ENCODE peak calls at places on chromosomes 1 and 21, in nine cellular contexts. U is T-helper 9 cell; D is heart right ventricle; L is upper lobe of left lung; X is sciatic nerve; H is GM23338; K is activated T-cell treated with anti-CD3 and anti-CD28 coated beads, Interleukin-2, amount 50 U/mL, for 24 hours; F is GM13976; Q is NCI-H446. B is an unnamed sample.

GRCh38 chr21:45607021-45607921 is 36.3 kb upstream of the PCBP3 start:
- DNase-seq in U (peak), D (no peak), L (peak), X (peak), H (peak), K (peak), F (no peak), Q (no peak), B (peak)

GRCh38 chr1:210062033-210062432 is 124.0 kb downstream of the SYT14 start:
- DNase-seq in U (no peak), D (no peak), L (no peak), X (no peak), H (no peak), K (no peak), F (no peak), Q (no peak), B (no peak)

GRCh38 chr1:87219626-87220025 is 109.1 kb upstream of the LMO4 start:
- DNase-seq in U (no peak), D (no peak), L (no peak), X (no peak), H (no peak), K (no peak), F (no peak), Q (no peak), B (no peak)

GRCh38 chr1:246043556-246043955 is 463.5 kb downstream of the SMYD3 start:
- DNase-seq in U (no peak), D (no peak), L (no peak), X (no peak), H (no peak), K (no peak), F (no peak), Q (peak), B (no peak)

GRCh38 chr21:34983680-34984086 is 65.4 kb downstream of the RUNX1 start:
- DNase-seq in U (no peak), D (no peak), L (no peak), X (no peak), H (no peak), K (peak), F (peak), Q (no peak), B (peak)

GRCh38 chr1:90712153-90712930 is 4.8 kb downstream of the BARHL2 start:
- DNase-seq in U (no peak), D (no peak), L (no peak), X (no peak), H (peak), K (no peak), F (peak), Q (no peak), B (no peak)

GRCh38 chr1:208242829-208243521 is 1.2 kb downstream of the PLXNA2 start:
- DNase-seq in U (no peak), D (peak), L (no peak), X (no peak), H (peak), K (peak), F (peak), Q (peak), B (no peak)

GRCh38 chr21:43989401-43989800 is 22.7 kb upstream of the TRAPPC10 start:
- DNase-seq in U (no peak), D (no peak), L (no peak), X (no peak), H (no peak), K (no peak), F (no peak), Q (no peak), B (no peak)

GRCh38 chr1:29864431-29865022 is 628.2 kb downstream of the PTPRU start:
- DNase-seq in U (no peak), D (no peak), L (no peak), X (no peak), H (no peak), K (no peak), F (no peak), Q (no peak), B (no peak)

GRCh38 chr1:223350361-223350908 is 13.5 kb downstream of the SUSD4 start:
- DNase-seq in U (no peak), D (no peak), L (no peak), X (no peak), H (no peak), K (no peak), F (no peak), Q (no peak), B (no peak)

GRCh38 chr21:44870748-44871495 is 2.6 kb downstream of the PTTG1IP start:
- DNase-seq in U (no peak), D (peak), L (peak), X (no peak), H (no peak), K (no peak), F (no peak), Q (no peak), B (no peak)

GRCh38 chr1:1907098-1907736 is 7.8 kb upstream of the CALML6 start:
- DNase-seq in U (no peak), D (peak), L (no peak), X (peak), H (no peak), K (no peak), F (no peak), Q (peak), B (no peak)

GRCh38 chr1:64675718-64676345 is 69.0 kb upstream of the RAVER2 start:
- DNase-seq in U (no peak), D (no peak), L (no peak), X (no peak), H (peak), K (no peak), F (peak), Q (peak), B (no peak)

GRCh38 chr1:42807056-42807668 is 9.8 kb upstream of the ERMAP start:
- DNase-seq in U (no peak), D (no peak), L (no peak), X (no peak), H (no peak), K (no peak), F (no peak), Q (no peak), B (no peak)

B was measured in activated CD8-positive, alpha-beta memory T cell treated with anti-CD3 and anti-CD28 coated beads, Interleukin-2, amount 50 U/mL, for 48 hours.